ENCODE peak calls at places on chromosomes 3 and 15, in four cellular contexts. One of them, this sample, is unnamed.

GRCh38 chr3:31981206-31982181 is at the start of the genes OSBPL10 and ZNF860:
- DNase-seq in tibial nerve: peak; percentile 76
- DNase-seq in upper lobe of left lung: peak; percentile 93
- DNase-seq in A549: peak; percentile 53
- DNase-seq in this sample: peak; percentile 94

GRCh38 chr3:53350652-53351051 is 3.3 kb upstream of the DCP1A start:
- DNase-seq in tibial nerve: no peak
- DNase-seq in A549: peak; percentile 10
- DNase-seq in upper lobe of left lung: no peak
- DNase-seq in this sample: no peak

GRCh38 chr3:129992781-129993180 is 18.3 kb downstream of the TRH start:
- DNase-seq in upper lobe of left lung: no peak
- DNase-seq in tibial nerve: no peak
- DNase-seq in A549: peak; percentile 49
- DNase-seq in this sample: no peak

GRCh38 chr3:133570139-133570936 is 3.1 kb upstream of the CDV3 start:
- DNase-seq in upper lobe of left lung: peak; percentile 50
- DNase-seq in A549: no peak
- DNase-seq in tibial nerve: no peak
- DNase-seq in this sample: no peak

GRCh38 chr15:100095896-100096600 is 245.7 kb downstream of the ADAMTS17 start:
- DNase-seq in upper lobe of left lung: no peak
- DNase-seq in tibial nerve: no peak
- DNase-seq in A549: no peak
- DNase-seq in this sample: no peak

GRCh38 chr15:63274427-63274826 is 3.0 kb upstream of the APH1B start:
- DNase-seq in tibial nerve: no peak
- DNase-seq in A549: no peak
- DNase-seq in upper lobe of left lung: no peak
- DNase-seq in this sample: no peak

GRCh38 chr15:47743886-47744285 is 26.6 kb downstream of the SEMA6D start:
- DNase-seq in upper lobe of left lung: no peak
- DNase-seq in tibial nerve: no peak
- DNase-seq in A549: no peak
- DNase-seq in this sample: no peak

GRCh38 chr3:78204977-78205376 is 1165.1 kb downstream of the ROBO2 start:
- DNase-seq in upper lobe of left lung: no peak
- DNase-seq in tibial nerve: no peak
- DNase-seq in A549: no peak
- DNase-seq in this sample: no peak

DNA sequence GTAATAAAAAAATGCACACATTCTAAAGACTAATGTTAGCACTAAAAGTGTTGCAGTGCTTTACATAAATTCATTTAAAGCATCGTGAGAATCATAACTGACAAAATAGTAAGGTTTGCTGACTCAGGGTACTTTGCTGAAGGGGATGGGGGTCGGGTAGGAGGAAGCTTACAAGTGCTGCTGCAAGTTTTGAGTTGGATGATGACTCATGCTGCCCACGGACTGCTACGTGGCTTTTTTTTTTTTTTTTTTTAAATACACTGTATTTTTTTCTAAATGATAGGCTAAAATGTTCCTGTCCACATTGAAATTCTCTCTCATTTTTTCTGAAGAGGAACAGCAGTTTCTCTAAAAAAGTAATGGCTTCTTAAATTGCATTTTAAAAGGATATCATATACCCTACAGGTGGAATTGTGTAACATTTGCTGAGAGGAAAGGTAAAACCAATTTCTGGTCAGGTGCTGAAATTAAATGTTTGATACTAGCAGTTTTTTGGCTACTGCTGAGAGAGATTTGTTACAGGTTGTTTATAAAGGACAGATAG is 2.2 kb downstream of the MAPK6 start:
- DNase-seq in A549: peak; percentile 86
- DNase-seq in upper lobe of left lung: peak; percentile 79
- DNase-seq in tibial nerve: no peak
- DNase-seq in this sample: no peak
- TF ChIP-seq EP300 in A549: no peak
- TF ChIP-seq EP300 in upper lobe of left lung: no peak
- TF ChIP-seq EP300 in tibial nerve: peak; percentile 44
- TF ChIP-seq EP300 in this sample: no peak

GRCh38 chr3:9898467-9899229 is 4.0 kb upstream of the IL17RE start:
- DNase-seq in tibial nerve: no peak
- DNase-seq in upper lobe of left lung: peak; percentile 33
- DNase-seq in A549: no peak
- DNase-seq in this sample: no peak
- TF ChIP-seq POLR2A in tibial nerve: no peak
- TF ChIP-seq POLR2A in upper lobe of left lung: no peak
- TF ChIP-seq POLR2A in A549: no peak
- TF ChIP-seq POLR2A in this sample: no peak

DNA sequence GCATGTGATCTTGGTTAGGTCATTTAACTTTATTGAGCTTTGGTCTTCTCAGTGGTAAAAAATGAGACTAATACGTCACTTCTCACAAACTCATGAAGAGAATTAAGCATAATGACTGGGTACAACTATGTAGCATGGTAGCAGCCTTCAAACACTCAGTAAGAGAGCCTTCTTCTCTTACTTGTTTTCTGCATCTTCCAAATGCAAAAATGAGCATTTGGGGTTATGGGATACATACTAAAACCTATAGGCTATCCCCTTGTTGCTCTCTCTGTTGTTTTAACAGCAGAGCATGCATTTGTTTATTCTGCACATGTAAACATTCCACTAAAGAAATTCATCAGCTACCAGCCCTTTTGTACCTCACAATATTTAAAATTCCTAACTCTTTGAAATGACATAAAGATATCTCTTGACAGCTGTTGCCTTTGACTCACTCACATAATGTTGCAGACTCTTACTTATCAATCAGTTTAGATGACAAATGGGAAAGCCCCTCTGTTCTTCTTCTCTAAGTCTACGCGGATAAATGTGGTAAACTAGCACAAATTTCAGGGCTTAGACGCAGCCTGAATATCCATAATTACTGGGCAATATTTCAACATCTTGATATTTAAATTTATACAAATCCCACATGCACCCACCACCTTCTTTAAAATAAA is 327.3 kb upstream of the SATB1 start:
- DNase-seq in A549: no peak
- DNase-seq in tibial nerve: no peak
- DNase-seq in upper lobe of left lung: no peak
- DNase-seq in this sample: no peak
- TF ChIP-seq EP300 in A549: no peak
- TF ChIP-seq EP300 in tibial nerve: no peak
- TF ChIP-seq EP300 in upper lobe of left lung: no peak
- TF ChIP-seq EP300 in this sample: no peak

GRCh38 chr15:84749111-84749991 is 959 bp downstream of the ZNF592 start:
- DNase-seq in A549: no peak
- DNase-seq in upper lobe of left lung: peak; percentile 53
- DNase-seq in tibial nerve: no peak
- DNase-seq in this sample: no peak

GRCh38 chr15:84750583-84751092 is 2.2 kb downstream of the ZNF592 start:
- DNase-seq in upper lobe of left lung: no peak
- DNase-seq in A549: no peak
- DNase-seq in tibial nerve: no peak
- DNase-seq in this sample: no peak

GRCh38 chr15:84747423-84748273 is 744 bp upstream of the ZNF592 start:
- DNase-seq in A549: peak; percentile 67
- DNase-seq in upper lobe of left lung: peak; percentile 77
- DNase-seq in tibial nerve: peak; percentile 27
- DNase-seq in this sample: peak; percentile 96

GRCh38 chr15:84752195-84752594 is 3.8 kb downstream of the ZNF592 start:
- DNase-seq in upper lobe of left lung: no peak
- DNase-seq in A549: no peak
- DNase-seq in tibial nerve: no peak
- DNase-seq in this sample: no peak

GRCh38 chr15:84748274-84749110 is at the start of gene ZNF592:
- DNase-seq in tibial nerve: peak; percentile 65
- DNase-seq in upper lobe of left lung: peak; percentile 85
- DNase-seq in A549: peak; percentile 60
- DNase-seq in this sample: peak; percentile 95
- TF ChIP-seq POLR2A in tibial nerve: peak; percentile 62
- TF ChIP-seq POLR2A in upper lobe of left lung: peak; percentile 40
- TF ChIP-seq POLR2A in A549: peak; percentile 68
- TF ChIP-seq POLR2A in this sample: no peak

DNA sequence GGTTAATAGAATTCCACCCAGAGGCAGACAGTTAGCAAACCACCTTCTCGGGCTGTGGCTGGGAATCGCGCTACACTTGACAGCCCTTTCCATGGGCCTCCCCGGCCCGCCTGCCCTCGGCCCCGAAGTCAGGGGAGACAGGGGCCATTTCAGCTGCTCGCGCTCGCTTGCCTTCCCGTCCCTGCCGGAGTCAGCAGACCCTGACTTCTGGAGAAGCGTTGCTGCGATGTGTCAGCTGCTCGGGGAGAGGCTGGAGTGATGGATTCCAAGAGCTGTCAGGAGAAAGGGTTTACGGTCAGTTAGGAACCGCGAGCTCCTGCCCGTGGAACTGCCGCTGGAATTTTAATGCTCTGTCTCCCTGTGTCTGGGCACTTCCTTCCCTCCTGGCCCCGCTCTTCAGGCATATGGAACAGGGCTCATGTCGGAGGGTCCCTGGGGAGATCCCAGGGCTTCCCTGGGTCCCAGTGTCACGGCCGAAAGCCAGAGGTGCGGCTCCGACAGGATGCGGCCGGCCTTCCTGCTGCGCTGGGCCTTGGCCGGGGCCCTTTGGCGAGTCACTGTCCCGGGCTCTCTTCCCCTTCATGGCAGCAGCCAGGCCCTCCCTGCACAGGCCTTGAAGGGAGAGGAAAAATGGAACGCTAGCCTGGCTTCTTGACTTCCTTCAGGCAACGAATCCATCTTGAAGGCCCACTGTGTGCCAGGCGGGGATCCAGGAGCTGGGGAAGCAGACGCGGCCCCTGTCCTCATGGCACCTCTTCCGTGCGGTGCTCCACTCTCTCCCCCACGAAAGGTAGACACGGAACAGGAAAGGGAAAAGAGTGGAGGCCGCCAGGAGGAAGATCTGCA is 38.4 kb upstream of the VPS8 start:
- DNase-seq in upper lobe of left lung: no peak
- DNase-seq in tibial nerve: no peak
- DNase-seq in A549: no peak
- DNase-seq in this sample: no peak
- TF ChIP-seq EP300 in upper lobe of left lung: no peak
- TF ChIP-seq EP300 in tibial nerve: no peak
- TF ChIP-seq EP300 in A549: no peak
- TF ChIP-seq EP300 in this sample: no peak

DNA sequence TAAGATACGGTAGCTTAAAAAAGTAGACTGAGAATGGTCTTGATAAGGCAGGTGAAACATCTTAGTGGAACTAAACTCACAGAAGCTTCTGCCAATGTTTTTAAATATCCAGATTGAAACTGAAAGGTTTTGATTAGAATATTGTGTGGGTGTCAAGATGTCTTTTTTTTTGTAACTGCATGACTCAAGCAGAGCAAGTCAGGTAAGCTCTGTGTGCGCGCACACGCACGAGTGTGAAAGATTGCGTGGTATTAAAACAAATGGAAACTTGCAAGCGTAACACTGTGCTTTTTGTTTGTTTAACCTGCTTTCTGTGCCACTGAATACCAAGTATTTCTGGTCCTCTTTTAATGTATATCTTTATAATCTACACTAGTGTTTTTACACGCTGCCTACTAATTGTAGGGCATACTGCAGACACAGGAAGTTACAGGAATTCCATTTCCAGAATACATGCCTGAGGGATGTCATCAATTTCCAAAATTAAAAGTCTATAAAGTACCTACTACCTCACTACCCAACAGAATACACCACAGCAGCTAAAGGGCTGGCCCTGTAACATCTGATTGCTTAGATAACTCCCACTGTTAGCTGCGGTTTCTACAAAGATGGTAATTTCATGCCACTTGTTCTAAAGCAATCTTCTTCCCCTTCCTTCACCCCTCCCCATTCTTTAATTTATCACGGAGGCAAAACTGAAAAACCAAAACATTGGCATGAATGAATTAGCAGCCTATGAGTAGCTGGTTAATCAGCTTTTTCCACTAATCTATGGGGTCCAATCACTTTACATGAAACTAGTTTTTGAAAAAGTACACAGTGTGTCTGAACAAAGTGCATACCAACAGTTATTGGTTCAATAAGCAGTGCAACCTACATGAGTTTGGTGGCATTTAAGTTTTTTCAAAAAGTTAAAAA is 472.7 kb downstream of the SHQ1 start:
- DNase-seq in A549: no peak
- DNase-seq in upper lobe of left lung: no peak
- DNase-seq in tibial nerve: no peak
- DNase-seq in this sample: no peak
- TF ChIP-seq POLR2A in A549: no peak
- TF ChIP-seq POLR2A in upper lobe of left lung: no peak
- TF ChIP-seq POLR2A in tibial nerve: no peak
- TF ChIP-seq POLR2A in this sample: no peak

GRCh38 chr3:177752841-177753240 is 555.6 kb upstream of the TBL1XR1 start:
- DNase-seq in A549: no peak
- DNase-seq in upper lobe of left lung: no peak
- DNase-seq in tibial nerve: no peak
- DNase-seq in this sample: no peak

GRCh38 chr3:177751770-177752169 is 554.5 kb upstream of the TBL1XR1 start:
- DNase-seq in tibial nerve: no peak
- DNase-seq in upper lobe of left lung: no peak
- DNase-seq in A549: no peak
- DNase-seq in this sample: no peak

GRCh38 chr3:177754508-177754921 is 557.2 kb upstream of the TBL1XR1 start:
- DNase-seq in upper lobe of left lung: no peak
- DNase-seq in tibial nerve: no peak
- DNase-seq in A549: no peak
- DNase-seq in this sample: no peak

GRCh38 chr3:177750436-177750835 is 553.2 kb upstream of the TBL1XR1 start:
- DNase-seq in tibial nerve: no peak
- DNase-seq in A549: no peak
- DNase-seq in upper lobe of left lung: no peak
- DNase-seq in this sample: no peak

DNA sequence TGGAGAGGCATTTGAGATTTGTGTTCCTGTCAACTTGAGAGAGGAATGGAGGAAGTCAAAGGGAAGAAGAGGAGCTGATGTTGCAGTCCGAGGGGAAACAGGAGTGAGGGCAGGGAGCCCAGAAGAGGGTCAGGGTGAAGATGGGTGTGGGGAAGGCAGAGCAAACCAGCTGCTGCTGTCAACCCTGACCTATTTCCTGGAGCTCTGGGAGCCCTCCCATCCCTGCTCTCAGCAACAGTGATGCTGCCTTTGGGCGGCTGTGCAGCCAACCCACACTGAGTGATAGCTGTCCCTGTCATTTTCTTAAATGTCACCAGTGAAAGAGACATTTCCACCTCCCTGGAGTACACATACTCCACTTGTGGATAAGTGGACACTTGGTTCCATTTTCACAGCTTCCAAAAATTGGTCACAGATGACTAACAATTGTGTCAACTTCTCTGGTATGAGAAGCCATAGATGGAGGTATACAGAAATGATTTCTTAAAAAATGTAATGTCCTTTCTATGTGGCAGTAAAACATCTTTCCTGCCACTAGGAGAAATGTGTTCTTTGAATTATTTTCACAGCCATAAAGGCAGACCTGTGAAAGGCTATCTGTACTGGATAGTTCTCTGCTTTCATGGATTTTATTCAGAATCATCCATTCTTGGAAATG is 556.3 kb upstream of the TBL1XR1 start:
- DNase-seq in A549: no peak
- DNase-seq in upper lobe of left lung: peak; percentile 22
- DNase-seq in tibial nerve: peak; percentile 20
- DNase-seq in this sample: no peak
- TF ChIP-seq EP300 in A549: no peak
- TF ChIP-seq EP300 in upper lobe of left lung: no peak
- TF ChIP-seq EP300 in tibial nerve: peak; percentile 23
- TF ChIP-seq EP300 in this sample: no peak

This sample was measured in esophagus muscularis mucosa.